ENCODE peak calls at places on chromosome 12, in five cellular contexts. P, U, C, I and Q are unnamed samples.

GRCh38 chr12:58765653-58766554 is 154.4 kb downstream of the LRIG3 start:
- DNase-seq in C (no peak), U (no peak), I (no peak), P (no peak), Q (no peak)

GRCh38 chr12:45216297-45216982 is 545 bp downstream of the ANO6 start:
- DNase-seq in I (peak), P (peak), U (no peak), C (peak), Q (peak)

GRCh38 chr12:64912501-64912900 is 88.1 kb downstream of the TBC1D30 start:
- DNase-seq in C (no peak), U (no peak), I (no peak), P (no peak), Q (no peak)

GRCh38 chr12:51281202-51281924 is 11.1 kb upstream of the SMAGP start:
- DNase-seq in U (no peak), C (no peak), I (no peak), P (no peak), Q (no peak)

GRCh38 chr12:29159690-29160089 is 10.6 kb downstream of the FAR2 start:
- DNase-seq in U (no peak), C (no peak), I (no peak), P (no peak), Q (no peak)

GRCh38 chr12:5043589-5044419 is at the start of gene KCNA5:
- DNase-seq in U (no peak), P (peak), C (peak), I (no peak), Q (peak)

GRCh38 chr12:107684990-107685359 is 624 bp upstream of the PWP1 start:
- DNase-seq in P (peak), C (no peak), I (peak), U (peak), Q (no peak)

GRCh38 chr12:62537544-62537943 is 70.9 kb downstream of the MON2 start:
- DNase-seq in P (no peak), U (no peak), C (no peak), I (no peak), Q (no peak)

GRCh38 chr12:113247123-113248045 is 26.1 kb downstream of the TPCN1 start:
- DNase-seq in I (no peak), U (no peak), C (peak), P (no peak), Q (no peak)

GRCh38 chr12:87779858-87780498 is 249.2 kb downstream of the C12orf50 start:
- DNase-seq in P (no peak), I (no peak), C (no peak), U (no peak), Q (no peak)

GRCh38 chr12:53989227-53990113 is 4.5 kb downstream of the HOXC10 start:
- DNase-seq in C (no peak), U (no peak), I (no peak), P (peak), Q (no peak)

GRCh38 chr12:95882080-95882479 is 23.3 kb downstream of the SNRPF start:
- DNase-seq in P (no peak), C (no peak), I (no peak), U (no peak), Q (no peak)

GRCh38 chr12:24297516-24297915 is 348.0 kb upstream of the SOX5 start:
- DNase-seq in U (no peak), C (no peak), I (no peak), P (no peak), Q (no peak)

GRCh38 chr12:115638753-115639666 is 638.5 kb downstream of the MED13L start:
- DNase-seq in C (no peak), U (no peak), I (peak), P (peak), Q (peak)

GRCh38 chr12:21476949-21477348 is 24.5 kb downstream of the RECQL start:
- DNase-seq in U (no peak), C (no peak), P (no peak), I (no peak), Q (no peak)

GRCh38 chr12:105024926-105025325 is 38.8 kb downstream of the NOPCHAP1 start:
- DNase-seq in U (no peak), I (no peak), P (no peak), C (no peak), Q (no peak)

GRCh38 chr12:5432011-5432400 is at the start of gene NTF3:
- DNase-seq in I (no peak), U (no peak), C (no peak), P (peak), Q (peak)

GRCh38 chr12:78641837-78642423 is 222.6 kb upstream of the SYT1 start:
- DNase-seq in U (no peak), I (no peak), C (no peak), P (no peak), Q (no peak)

GRCh38 chr12:79155703-79156102 is 291.1 kb downstream of the SYT1 start:
- DNase-seq in C (no peak), P (no peak), U (no peak), I (no peak), Q (no peak)

GRCh38 chr12:29403991-29404390 is 23.0 kb upstream of the ERGIC2 start:
- DNase-seq in P (no peak), I (no peak), C (no peak), U (no peak), Q (no peak)

GRCh38 chr12:49023812-49024211 is 5.2 kb upstream of the PRKAG1 start:
- DNase-seq in U (no peak), P (no peak), I (no peak), C (no peak), Q (no peak)

GRCh38 chr12:120126635-120127005 is 10.1 kb upstream of the RAB35 start:
- DNase-seq in U (no peak), P (no peak), C (no peak), I (no peak), Q (no peak)

GRCh38 chr12:51932218-51933076 is 19.1 kb upstream of the ACVR1B start:
- DNase-seq in C (no peak), I (no peak), U (no peak), P (no peak), Q (no peak)

GRCh38 chr12:52382854-52383253 is 2.6 kb downstream of the KRT84 start:
- DNase-seq in U (no peak), P (no peak), C (no peak), I (no peak), Q (no peak)

GRCh38 chr12:109510196-109510595 is 32.8 kb downstream of the UBE3B start:
- DNase-seq in P (no peak), U (no peak), I (no peak), C (no peak), Q (no peak)

GRCh38 chr12:26872623-26873022 is 39.6 kb upstream of the ITPR2 start:
- DNase-seq in P (no peak), I (no peak), C (no peak), U (no peak), Q (no peak)

GRCh38 chr12:26287666-26288408 is 92.5 kb downstream of the SSPN start:
- DNase-seq in P (no peak), I (no peak), C (no peak), U (no peak), Q (no peak)

GRCh38 chr12:43288666-43289065 is 263.3 kb downstream of the ADAMTS20 start:
- DNase-seq in C (no peak), U (no peak), I (no peak), P (peak), Q (no peak)

GRCh38 chr12:43696154-43696553 is 62.4 kb downstream of the PUS7L start:
- DNase-seq in U (no peak), C (no peak), I (no peak), P (no peak), Q (no peak)

GRCh38 chr12:26028953-26029740 is 70.7 kb downstream of the RASSF8 start:
- DNase-seq in P (peak), I (peak), U (peak), C (no peak), Q (peak)

GRCh38 chr12:82912406-82912805 is 225.7 kb downstream of the TMTC2 start:
- DNase-seq in P (no peak), C (no peak), I (no peak), U (no peak), Q (no peak)

GRCh38 chr12:82910246-82910893 is 223.7 kb downstream of the TMTC2 start:
- DNase-seq in C (no peak), U (no peak), I (no peak), P (peak), Q (peak)
- TF ChIP-seq CTCF in C (no peak), U (no peak), I (no peak), P (peak), Q (no peak)

GRCh38 chr12:84508325-84508861 is 404.2 kb downstream of the SLC6A15 start:
- DNase-seq in I (peak), C (no peak), P (peak), U (peak), Q (peak)
- TF ChIP-seq CTCF in I (no peak), C (no peak), P (peak), U (peak), Q (peak)

GRCh38 chr12:130952106-130952505 is 1.6 kb upstream of the ADGRD1 start:
- DNase-seq in I (no peak), C (no peak), P (no peak), U (no peak), Q (no peak)
- TF ChIP-seq CTCF in I (no peak), C (no peak), P (no peak), U (no peak), Q (no peak)

GRCh38 chr12:98939350-98939749 is 294.3 kb downstream of the APAF1 start:
- DNase-seq in C (no peak), I (no peak), U (peak), P (peak), Q (peak)
- TF ChIP-seq CTCF in C (no peak), I (no peak), U (peak), P (peak), Q (peak)

GRCh38 chr12:7375145-7375543 is 68.8 kb downstream of the CD163L1 start:
- DNase-seq in P (no peak), I (no peak), C (no peak), U (no peak), Q (no peak)

GRCh38 chr12:7373226-7373625 is 69.4 kb downstream of the ACSM4 start:
- DNase-seq in C (no peak), P (no peak), I (no peak), U (no peak), Q (no peak)

GRCh38 chr12:7369274-7369729 is 65.4 kb downstream of the ACSM4 start:
- DNase-seq in U (peak), I (no peak), P (no peak), C (peak), Q (no peak)

GRCh38 chr12:7376196-7376595 is 67.8 kb downstream of the CD163L1 start:
- DNase-seq in C (no peak), U (peak), I (no peak), P (no peak), Q (no peak)

GRCh38 chr12:7374423-7375144 is 69.4 kb downstream of the CD163L1 start:
- DNase-seq in C (peak), U (no peak), P (peak), I (peak), Q (peak)
- TF ChIP-seq CTCF in C (no peak), U (peak), P (peak), I (peak), Q (peak)

DNA sequence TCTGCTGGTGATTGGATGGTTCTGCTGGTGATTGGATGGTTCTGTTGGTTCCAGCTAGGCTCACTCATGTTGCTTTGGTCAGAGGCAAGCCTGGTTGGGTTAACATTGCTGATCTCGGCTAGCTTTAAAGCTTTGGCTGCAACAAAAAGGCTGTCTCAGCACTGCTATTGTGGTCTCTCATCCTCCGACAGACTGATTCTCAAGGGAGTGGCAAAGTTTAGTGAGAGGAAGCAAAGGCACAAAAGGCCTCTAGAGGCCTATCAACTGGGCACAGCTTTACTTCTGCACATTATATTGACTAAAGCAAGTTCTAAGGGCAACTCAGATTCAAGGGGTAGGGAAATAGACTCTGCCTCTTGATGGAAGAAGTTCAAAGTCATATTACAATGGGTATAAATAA is 84.7 kb upstream of the LGR5 start:
- DNase-seq in P (peak), U (no peak), I (no peak), C (no peak), Q (no peak)
- TF ChIP-seq CTCF in P (no peak), U (no peak), I (no peak), C (no peak), Q (no peak)

GRCh38 chr12:34348836-34349672 is 326.8 kb downstream of the ALG10 start:
- DNase-seq in P (no peak), C (no peak), U (no peak), I (no peak), Q (no peak)

GRCh38 chr12:34346372-34347034 is 324.2 kb downstream of the ALG10 start:
- DNase-seq in U (no peak), P (no peak), I (no peak), C (no peak), Q (no peak)

GRCh38 chr12:34345801-34346200 is 323.5 kb downstream of the ALG10 start:
- DNase-seq in C (no peak), I (no peak), U (no peak), P (no peak), Q (no peak)

GRCh38 chr12:34348064-34348463 is 325.8 kb downstream of the ALG10 start:
- DNase-seq in U (no peak), P (no peak), I (no peak), C (no peak), Q (no peak)

DNA sequence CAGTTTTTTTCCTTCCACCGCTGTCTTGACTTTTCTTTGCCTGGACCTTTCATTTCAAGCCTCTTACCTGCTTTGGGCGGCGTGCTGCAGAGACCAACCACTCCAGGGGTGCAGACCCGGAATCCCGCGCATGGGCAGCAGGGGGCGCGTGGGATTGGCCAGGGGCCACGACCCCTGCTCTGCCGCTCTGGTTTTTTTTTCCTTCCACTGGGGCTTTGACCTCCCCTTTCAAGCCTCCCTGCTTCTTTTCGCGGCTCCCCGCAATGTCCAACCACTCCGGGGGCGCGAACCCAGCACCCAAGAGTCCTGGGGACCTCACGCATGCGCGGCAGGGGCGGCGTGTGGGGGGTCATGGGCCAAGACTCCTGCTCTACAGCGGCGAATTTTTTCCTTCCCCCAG is 325.1 kb downstream of the ALG10 start:
- DNase-seq in I (no peak), P (no peak), C (no peak), U (no peak), Q (no peak)
- TF ChIP-seq CTCF in I (no peak), P (no peak), C (no peak), U (no peak), Q (no peak)